ENCODE peak calls at places on chromosomes 5 and 9, in five cellular contexts. A is mammary epithelial cell; D is CD8-positive, alpha-beta T cell; L is tibial artery; P is heart left ventricle. E is an unnamed sample. For H3K27me3, the result is how much of the 10 kb centered on the place peaks cover.

GRCh38 chr9:4555251-4555650 is 65.0 kb downstream of the SLC1A1 start:
- DNase-seq in A (no peak), D (peak), L (no peak), P (no peak), E (no peak)

GRCh38 chr5:14440598-14441401 is 140.8 kb upstream of the OTULINL start:
- DNase-seq in A (no peak), D (no peak), L (peak), P (no peak), E (no peak)

GRCh38 chr9:137138701-137139467 is at the start of gene GRIN1:
- DNase-seq in A (no peak), D (peak), L (no peak), P (no peak), E (no peak)

GRCh38 chr5:33936004-33936380 is 194 bp upstream of the RXFP3 start:
- DNase-seq in A (peak), D (peak), L (peak), P (peak), E (peak)

GRCh38 chr9:70257991-70258691 is 637 bp upstream of the SMC5 start:
- DNase-seq in A (peak), D (peak), L (no peak), P (no peak), E (peak)

GRCh38 chr5:24539625-24540024 is 105.2 kb downstream of the CDH10 start:
- DNase-seq in A (no peak), D (no peak), L (no peak), P (no peak), E (no peak)

GRCh38 chr9:87651431-87651830 is 74.5 kb upstream of the CTSL start:
- DNase-seq in A (no peak), D (no peak), L (peak), P (no peak), E (no peak)

GRCh38 chr9:100352201-100352726 is 478 bp downstream of the TEX10 start:
- DNase-seq in A (peak), D (peak), L (peak), P (peak), E (peak)

GRCh38 chr5:58466939-58467338 is 7.1 kb upstream of the PLK2 start:
- DNase-seq in A (no peak), D (no peak), L (no peak), P (no peak), E (no peak)

GRCh38 chr5:126454081-126454480 is 30.9 kb downstream of the GRAMD2B start:
- DNase-seq in A (peak), D (no peak), L (no peak), P (no peak), E (no peak)

GRCh38 chr5:181260720-181261319 is at the start of gene TRIM52:
- DNase-seq in A (peak), D (peak), L (peak), P (peak), E (peak)

GRCh38 chr5:142109356-142110045 is 922 bp downstream of the NDFIP1 start:
- DNase-seq in A (no peak), D (peak), L (no peak), P (no peak), E (no peak)

GRCh38 chr5:125668904-125669303 is 754.3 kb upstream of the GRAMD2B start:
- DNase-seq in A (peak), D (no peak), L (no peak), P (no peak), E (no peak)

GRCh38 chr5:130168211-130168610 is 263.9 kb downstream of the CHSY3 start:
- DNase-seq in A (no peak), D (no peak), L (no peak), P (no peak), E (no peak)

GRCh38 chr5:132392411-132392810 is 22.9 kb downstream of the SLC22A5 start:
- DNase-seq in A (no peak), D (no peak), L (no peak), P (no peak), E (no peak)

GRCh38 chr9:86413966-86414880 is 60.0 kb upstream of the TUT7 start:
- DNase-seq in A (no peak), D (no peak), L (no peak), P (no peak), E (no peak)

GRCh38 chr9:15158019-15158418 is 149.0 kb downstream of the TTC39B start:
- DNase-seq in A (no peak), D (no peak), L (no peak), P (no peak), E (no peak)

GRCh38 chr5:172722309-172722815 is 48.6 kb downstream of the DUSP1 start:
- DNase-seq in A (no peak), D (peak), L (no peak), P (peak), E (no peak)

GRCh38 chr9:133858771-133859170 is 120.6 kb upstream of the SARDH start:
- DNase-seq in A (no peak), D (no peak), L (no peak), P (no peak), E (no peak)

GRCh38 chr5:166713281-166713680 is 1578.2 kb upstream of the WWC1 start:
- DNase-seq in A (no peak), D (no peak), L (no peak), P (no peak), E (no peak)

GRCh38 chr5:175261098-175261497 is 182.9 kb downstream of the DRD1 start:
- DNase-seq in A (no peak), D (no peak), L (no peak), P (no peak), E (no peak)

GRCh38 chr5:448061-448765 is 5.2 kb downstream of the EXOC3 start:
- DNase-seq in A (no peak), D (no peak), L (peak), P (peak), E (no peak)

GRCh38 chr9:111450114-111450513 is 34.1 kb downstream of the ECPAS start:
- DNase-seq in A (no peak), D (no peak), L (no peak), P (no peak), E (no peak)

GRCh38 chr5:115542651-115543364 is 1.8 kb downstream of the FEM1C start:
- DNase-seq in A (no peak), D (no peak), L (no peak), P (no peak), E (no peak)

GRCh38 chr9:22447607-22448305 is 1.1 kb downstream of the DMRTA1 start:
- DNase-seq in A (no peak), D (no peak), L (no peak), P (no peak), E (no peak)

GRCh38 chr5:66840527-66841013 is 244.4 kb downstream of the MAST4 start:
- DNase-seq in A (peak), D (no peak), L (no peak), P (no peak), E (no peak)

GRCh38 chr9:12554636-12555035 is 138.5 kb upstream of the TYRP1 start:
- DNase-seq in A (no peak), D (no peak), L (no peak), P (no peak), E (no peak)

GRCh38 chr9:133104718-133105460 is 16.2 kb downstream of the RALGDS start:
- DNase-seq in A (no peak), D (no peak), L (peak), P (peak), E (peak)

GRCh38 chr9:126514037-126514821 is 99.5 kb upstream of the LMX1B start:
- DNase-seq in A (peak), D (peak), L (peak), P (peak), E (no peak)

GRCh38 chr5:34653708-34654107 is 2.4 kb upstream of the RAI14 start:
- DNase-seq in A (no peak), D (no peak), L (no peak), P (no peak), E (no peak)

GRCh38 chr9:115267788-115268187 is 149.8 kb upstream of the TNC start:
- DNase-seq in A (no peak), D (no peak), L (no peak), P (no peak), E (no peak)

GRCh38 chr5:62044989-62045388 is 261.0 kb upstream of the KIF2A start:
- DNase-seq in A (no peak), D (no peak), L (no peak), P (no peak), E (no peak)
- H3K27me3 ChIP-seq in A (under half), D (under half), L (under half), P (under half), E (under half)

GRCh38 chr9:136133191-136133958 is 14.7 kb upstream of the TMEM250 start:
- DNase-seq in A (no peak), D (no peak), L (no peak), P (peak), E (no peak)
- H3K27me3 ChIP-seq in A (under half), D (under half), L (half or more), P (under half), E (under half)

DNA sequence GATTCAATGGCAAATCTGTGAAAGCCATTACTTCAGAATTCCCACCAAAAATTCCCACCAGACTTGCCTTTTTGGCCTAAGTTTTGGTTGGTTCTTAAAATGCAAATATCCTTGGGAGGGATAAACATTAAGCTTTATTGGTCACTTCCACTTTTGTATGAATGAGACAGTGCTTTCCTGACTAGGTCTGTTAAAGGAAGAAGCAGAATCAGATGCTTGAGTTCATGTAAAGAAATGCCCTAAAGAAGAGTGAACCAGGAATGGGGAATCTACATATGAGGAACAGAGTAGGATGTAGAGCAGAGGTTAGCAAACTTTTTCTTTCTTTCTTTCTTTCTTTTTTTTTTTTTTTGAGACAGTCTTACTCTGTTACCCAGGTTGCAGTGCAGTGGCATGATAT is 129.3 kb downstream of the GCNT1 start:
- DNase-seq in A (no peak), D (no peak), L (no peak), P (no peak), E (no peak)
- H3K27me3 ChIP-seq in A (under half), D (under half), L (under half), P (under half), E (under half)

GRCh38 chr5:39226100-39226451 is 6.7 kb upstream of the FYB1 start:
- DNase-seq in A (no peak), D (no peak), L (no peak), P (no peak), E (no peak)

GRCh38 chr5:39226558-39226957 is 7.2 kb upstream of the FYB1 start:
- DNase-seq in A (no peak), D (no peak), L (no peak), P (no peak), E (no peak)

GRCh38 chr5:39224196-39224754 is 4.9 kb upstream of the FYB1 start:
- DNase-seq in A (peak), D (no peak), L (no peak), P (no peak), E (peak)

GRCh38 chr5:39225405-39226099 is 6.2 kb upstream of the FYB1 start:
- DNase-seq in A (no peak), D (no peak), L (no peak), P (no peak), E (no peak)

GRCh38 chr5:39223568-39224156 is 4.3 kb upstream of the FYB1 start:
- DNase-seq in A (no peak), D (no peak), L (no peak), P (no peak), E (no peak)
- H3K27me3 ChIP-seq in A (under half), D (under half), L (under half), P (under half), E (under half)

E was measured in RWPE2.